ENCODE peak calls at places on chromosomes 7 and 10, in seven cellular contexts. One of them, this sample, is unnamed.

GRCh38 chr10:104680467-104681401 is 39.6 kb downstream of the SORCS3 start:
- DNase-seq in NCI-H2171 treated with DMSO at 0.1 percent for 48 hours: no peak
- DNase-seq in GM18507: no peak
- DNase-seq in CD8-positive, alpha-beta T cell: no peak
- DNase-seq in NCI-H748 treated with DMSO at 0.1 percent for 48 hours: no peak
- DNase-seq in AG04450: no peak
- DNase-seq in SW480: no peak
- DNase-seq in this sample: no peak

GRCh38 chr10:89613582-89613981 is 31.5 kb downstream of the PANK1 start:
- DNase-seq in NCI-H2171 treated with DMSO at 0.1 percent for 48 hours: no peak
- DNase-seq in SW480: no peak
- DNase-seq in CD8-positive, alpha-beta T cell: no peak
- DNase-seq in NCI-H748 treated with DMSO at 0.1 percent for 48 hours: no peak
- DNase-seq in AG04450: no peak
- DNase-seq in GM18507: no peak
- DNase-seq in this sample: no peak

GRCh38 chr7:139576179-139576973 is 52.9 kb downstream of the CLEC2L start:
- DNase-seq in SW480: no peak
- DNase-seq in NCI-H2171 treated with DMSO at 0.1 percent for 48 hours: no peak
- DNase-seq in CD8-positive, alpha-beta T cell: no peak
- DNase-seq in GM18507: no peak
- DNase-seq in NCI-H748 treated with DMSO at 0.1 percent for 48 hours: no peak
- DNase-seq in AG04450: no peak
- DNase-seq in this sample: no peak

GRCh38 chr10:27783660-27784059 is 38.0 kb upstream of the MKX start:
- DNase-seq in GM18507: no peak
- DNase-seq in NCI-H748 treated with DMSO at 0.1 percent for 48 hours: no peak
- DNase-seq in NCI-H2171 treated with DMSO at 0.1 percent for 48 hours: no peak
- DNase-seq in CD8-positive, alpha-beta T cell: peak
- DNase-seq in AG04450: peak
- DNase-seq in SW480: peak
- DNase-seq in this sample: peak

GRCh38 chr10:43667317-43667731 is 18.6 kb upstream of the ZNF32 start:
- DNase-seq in NCI-H748 treated with DMSO at 0.1 percent for 48 hours: no peak
- DNase-seq in GM18507: no peak
- DNase-seq in CD8-positive, alpha-beta T cell: no peak
- DNase-seq in AG04450: no peak
- DNase-seq in NCI-H2171 treated with DMSO at 0.1 percent for 48 hours: no peak
- DNase-seq in SW480: no peak
- DNase-seq in this sample: peak

GRCh38 chr7:103445228-103446020 is 583 bp downstream of the SLC26A5 start:
- DNase-seq in GM18507: no peak
- DNase-seq in NCI-H2171 treated with DMSO at 0.1 percent for 48 hours: no peak
- DNase-seq in AG04450: no peak
- DNase-seq in CD8-positive, alpha-beta T cell: no peak
- DNase-seq in NCI-H748 treated with DMSO at 0.1 percent for 48 hours: no peak
- DNase-seq in SW480: peak
- DNase-seq in this sample: no peak

GRCh38 chr10:80454526-80455460 is 683 bp downstream of the TSPAN14 start:
- DNase-seq in NCI-H2171 treated with DMSO at 0.1 percent for 48 hours: no peak
- DNase-seq in CD8-positive, alpha-beta T cell: peak
- DNase-seq in SW480: peak
- DNase-seq in AG04450: no peak
- DNase-seq in NCI-H748 treated with DMSO at 0.1 percent for 48 hours: no peak
- DNase-seq in GM18507: no peak
- DNase-seq in this sample: peak

GRCh38 chr7:32905175-32905662 is 13.7 kb upstream of the KBTBD2 start:
- DNase-seq in CD8-positive, alpha-beta T cell: peak
- DNase-seq in GM18507: no peak
- DNase-seq in AG04450: no peak
- DNase-seq in NCI-H748 treated with DMSO at 0.1 percent for 48 hours: no peak
- DNase-seq in NCI-H2171 treated with DMSO at 0.1 percent for 48 hours: peak
- DNase-seq in SW480: no peak
- DNase-seq in this sample: peak

GRCh38 chr7:121872831-121873764 is at the start of gene PTPRZ1:
- DNase-seq in NCI-H2171 treated with DMSO at 0.1 percent for 48 hours: peak
- DNase-seq in AG04450: no peak
- DNase-seq in SW480: peak
- DNase-seq in CD8-positive, alpha-beta T cell: no peak
- DNase-seq in GM18507: no peak
- DNase-seq in NCI-H748 treated with DMSO at 0.1 percent for 48 hours: peak
- DNase-seq in this sample: peak

GRCh38 chr10:80603516-80603915 is 65.8 kb downstream of the SH2D4B start:
- DNase-seq in NCI-H2171 treated with DMSO at 0.1 percent for 48 hours: no peak
- DNase-seq in NCI-H748 treated with DMSO at 0.1 percent for 48 hours: no peak
- DNase-seq in GM18507: no peak
- DNase-seq in CD8-positive, alpha-beta T cell: no peak
- DNase-seq in SW480: no peak
- DNase-seq in AG04450: no peak
- DNase-seq in this sample: no peak

GRCh38 chr10:69088801-69089501 is 1.0 kb downstream of the SRGN start:
- DNase-seq in GM18507: no peak
- DNase-seq in NCI-H2171 treated with DMSO at 0.1 percent for 48 hours: no peak
- DNase-seq in CD8-positive, alpha-beta T cell: peak
- DNase-seq in NCI-H748 treated with DMSO at 0.1 percent for 48 hours: no peak
- DNase-seq in AG04450: no peak
- DNase-seq in SW480: no peak
- DNase-seq in this sample: no peak

GRCh38 chr10:32332299-32332750 is 14.6 kb downstream of the EPC1 start:
- DNase-seq in SW480: no peak
- DNase-seq in NCI-H2171 treated with DMSO at 0.1 percent for 48 hours: no peak
- DNase-seq in CD8-positive, alpha-beta T cell: peak
- DNase-seq in NCI-H748 treated with DMSO at 0.1 percent for 48 hours: no peak
- DNase-seq in AG04450: no peak
- DNase-seq in GM18507: peak
- DNase-seq in this sample: no peak

GRCh38 chr7:149836434-149836833 is 1.7 kb upstream of the ZNF862 start:
- DNase-seq in GM18507: no peak
- DNase-seq in SW480: no peak
- DNase-seq in CD8-positive, alpha-beta T cell: no peak
- DNase-seq in NCI-H2171 treated with DMSO at 0.1 percent for 48 hours: no peak
- DNase-seq in NCI-H748 treated with DMSO at 0.1 percent for 48 hours: no peak
- DNase-seq in AG04450: no peak
- DNase-seq in this sample: no peak

GRCh38 chr7:141416691-141417268 is 134.4 kb upstream of the AGK start:
- DNase-seq in GM18507: no peak
- DNase-seq in AG04450: no peak
- DNase-seq in SW480: no peak
- DNase-seq in CD8-positive, alpha-beta T cell: no peak
- DNase-seq in NCI-H2171 treated with DMSO at 0.1 percent for 48 hours: no peak
- DNase-seq in NCI-H748 treated with DMSO at 0.1 percent for 48 hours: peak
- DNase-seq in this sample: no peak

GRCh38 chr10:31940839-31941653 is 12.4 kb upstream of the ARHGAP12 start:
- DNase-seq in GM18507: no peak
- DNase-seq in CD8-positive, alpha-beta T cell: no peak
- DNase-seq in NCI-H748 treated with DMSO at 0.1 percent for 48 hours: no peak
- DNase-seq in NCI-H2171 treated with DMSO at 0.1 percent for 48 hours: no peak
- DNase-seq in AG04450: peak
- DNase-seq in SW480: peak
- DNase-seq in this sample: peak

GRCh38 chr7:16465469-16466086 is at the start of gene SOSTDC1:
- DNase-seq in NCI-H748 treated with DMSO at 0.1 percent for 48 hours: peak
- DNase-seq in GM18507: no peak
- DNase-seq in SW480: peak
- DNase-seq in AG04450: no peak
- DNase-seq in NCI-H2171 treated with DMSO at 0.1 percent for 48 hours: no peak
- DNase-seq in CD8-positive, alpha-beta T cell: no peak
- DNase-seq in this sample: no peak

GRCh38 chr10:11682896-11683295 is 59.3 kb upstream of the ECHDC3 start:
- DNase-seq in GM18507: no peak
- DNase-seq in NCI-H2171 treated with DMSO at 0.1 percent for 48 hours: no peak
- DNase-seq in CD8-positive, alpha-beta T cell: no peak
- DNase-seq in NCI-H748 treated with DMSO at 0.1 percent for 48 hours: no peak
- DNase-seq in SW480: no peak
- DNase-seq in AG04450: no peak
- DNase-seq in this sample: no peak

GRCh38 chr10:81414038-81414437 is 461.0 kb upstream of the NRG3 start:
- DNase-seq in SW480: no peak
- DNase-seq in NCI-H748 treated with DMSO at 0.1 percent for 48 hours: no peak
- DNase-seq in GM18507: no peak
- DNase-seq in NCI-H2171 treated with DMSO at 0.1 percent for 48 hours: peak
- DNase-seq in AG04450: no peak
- DNase-seq in CD8-positive, alpha-beta T cell: no peak
- DNase-seq in this sample: no peak

GRCh38 chr7:97971120-97971989 is 18.6 kb downstream of the OCM2 start:
- DNase-seq in NCI-H2171 treated with DMSO at 0.1 percent for 48 hours: peak
- DNase-seq in CD8-positive, alpha-beta T cell: no peak
- DNase-seq in NCI-H748 treated with DMSO at 0.1 percent for 48 hours: no peak
- DNase-seq in AG04450: no peak
- DNase-seq in GM18507: peak
- DNase-seq in SW480: peak
- DNase-seq in this sample: peak

GRCh38 chr10:43417950-43418768 is 9.2 kb upstream of the HNRNPF start:
- DNase-seq in NCI-H748 treated with DMSO at 0.1 percent for 48 hours: no peak
- DNase-seq in CD8-positive, alpha-beta T cell: peak
- DNase-seq in GM18507: no peak
- DNase-seq in SW480: peak
- DNase-seq in NCI-H2171 treated with DMSO at 0.1 percent for 48 hours: no peak
- DNase-seq in AG04450: no peak
- DNase-seq in this sample: no peak

GRCh38 chr10:133461841-133462240 is 8.1 kb downstream of the SCART1 start:
- DNase-seq in AG04450: no peak
- DNase-seq in NCI-H2171 treated with DMSO at 0.1 percent for 48 hours: no peak
- DNase-seq in SW480: no peak
- DNase-seq in GM18507: no peak
- DNase-seq in NCI-H748 treated with DMSO at 0.1 percent for 48 hours: no peak
- DNase-seq in CD8-positive, alpha-beta T cell: no peak
- DNase-seq in this sample: no peak

GRCh38 chr10:102650655-102651454 is 6.6 kb downstream of the TRIM8 start:
- DNase-seq in CD8-positive, alpha-beta T cell: no peak
- DNase-seq in GM18507: no peak
- DNase-seq in NCI-H2171 treated with DMSO at 0.1 percent for 48 hours: no peak
- DNase-seq in SW480: no peak
- DNase-seq in NCI-H748 treated with DMSO at 0.1 percent for 48 hours: no peak
- DNase-seq in AG04450: no peak
- DNase-seq in this sample: no peak

GRCh38 chr7:94591185-94591584 is 64.7 kb downstream of the SGCE start:
- DNase-seq in AG04450: no peak
- DNase-seq in CD8-positive, alpha-beta T cell: no peak
- DNase-seq in SW480: no peak
- DNase-seq in NCI-H748 treated with DMSO at 0.1 percent for 48 hours: no peak
- DNase-seq in GM18507: no peak
- DNase-seq in NCI-H2171 treated with DMSO at 0.1 percent for 48 hours: no peak
- DNase-seq in this sample: no peak

GRCh38 chr10:1375805-1376170 is 319.6 kb downstream of the WDR37 start:
- DNase-seq in NCI-H748 treated with DMSO at 0.1 percent for 48 hours: no peak
- DNase-seq in AG04450: no peak
- DNase-seq in NCI-H2171 treated with DMSO at 0.1 percent for 48 hours: no peak
- DNase-seq in SW480: no peak
- DNase-seq in GM18507: no peak
- DNase-seq in CD8-positive, alpha-beta T cell: no peak
- DNase-seq in this sample: no peak

GRCh38 chr10:96043895-96044580 is 655 bp downstream of the CCNJ start:
- DNase-seq in NCI-H748 treated with DMSO at 0.1 percent for 48 hours: peak
- DNase-seq in NCI-H2171 treated with DMSO at 0.1 percent for 48 hours: no peak
- DNase-seq in AG04450: no peak
- DNase-seq in CD8-positive, alpha-beta T cell: peak
- DNase-seq in GM18507: peak
- DNase-seq in SW480: peak
- DNase-seq in this sample: peak

GRCh38 chr10:5594271-5595036 is 69.7 kb downstream of the CALML3 start:
- DNase-seq in SW480: peak
- DNase-seq in AG04450: no peak
- DNase-seq in CD8-positive, alpha-beta T cell: no peak
- DNase-seq in GM18507: no peak
- DNase-seq in NCI-H2171 treated with DMSO at 0.1 percent for 48 hours: no peak
- DNase-seq in NCI-H748 treated with DMSO at 0.1 percent for 48 hours: no peak
- DNase-seq in this sample: peak

GRCh38 chr7:97064972-97065587 is 40.4 kb upstream of the DLX5 start:
- DNase-seq in AG04450: peak
- DNase-seq in CD8-positive, alpha-beta T cell: peak
- DNase-seq in NCI-H748 treated with DMSO at 0.1 percent for 48 hours: peak
- DNase-seq in NCI-H2171 treated with DMSO at 0.1 percent for 48 hours: peak
- DNase-seq in SW480: peak
- DNase-seq in GM18507: peak
- DNase-seq in this sample: peak

GRCh38 chr7:48108959-48109847 is 20.1 kb downstream of the UPP1 start:
- DNase-seq in NCI-H748 treated with DMSO at 0.1 percent for 48 hours: no peak
- DNase-seq in CD8-positive, alpha-beta T cell: no peak
- DNase-seq in GM18507: no peak
- DNase-seq in AG04450: no peak
- DNase-seq in SW480: no peak
- DNase-seq in NCI-H2171 treated with DMSO at 0.1 percent for 48 hours: no peak
- DNase-seq in this sample: no peak

GRCh38 chr7:39299695-39300094 is 266.5 kb upstream of the YAE1 start:
- DNase-seq in GM18507: no peak
- DNase-seq in SW480: no peak
- DNase-seq in AG04450: no peak
- DNase-seq in NCI-H2171 treated with DMSO at 0.1 percent for 48 hours: no peak
- DNase-seq in NCI-H748 treated with DMSO at 0.1 percent for 48 hours: no peak
- DNase-seq in CD8-positive, alpha-beta T cell: no peak
- DNase-seq in this sample: peak

GRCh38 chr7:157699357-157700013 is 362.7 kb downstream of the DNAJB6 start:
- DNase-seq in NCI-H748 treated with DMSO at 0.1 percent for 48 hours: no peak
- DNase-seq in SW480: no peak
- DNase-seq in CD8-positive, alpha-beta T cell: no peak
- DNase-seq in NCI-H2171 treated with DMSO at 0.1 percent for 48 hours: peak
- DNase-seq in GM18507: no peak
- DNase-seq in AG04450: no peak
- DNase-seq in this sample: no peak

This sample was measured in AG10803.